ENCODE peak calls at places on chromosomes 11 and 22, in nine cellular contexts. T, M, Q, C, N, G, R, D and X are unnamed samples. For H3K4me1, the result is how much of the 10 kb centered on the place peaks cover.

GRCh38 chr11:35138606-35138948 is 394 bp upstream of the CD44 start:
- DNase-seq in T (no peak), M (no peak), Q (no peak), C (no peak), N (no peak), G (peak), R (no peak), D (no peak), X (no peak)

GRCh38 chr11:88552377-88553029 is 215.0 kb upstream of the CTSC start:
- DNase-seq in T (peak), M (peak), Q (no peak), C (peak), N (peak), G (peak), R (peak), D (peak), X (peak)

GRCh38 chr11:42315267-42315666 is 855.8 kb upstream of the LRRC4C start:
- DNase-seq in T (no peak), M (peak), Q (no peak), C (no peak), N (no peak), G (no peak), R (peak), D (no peak), X (no peak)

GRCh38 chr22:38284042-38284402 is 11.2 kb upstream of the TMEM184B start:
- DNase-seq in T (no peak), M (no peak), Q (no peak), C (no peak), N (no peak), G (no peak), R (no peak), D (peak), X (no peak)

GRCh38 chr22:44168206-44168605 is 12.5 kb upstream of the PARVG start:
- DNase-seq in T (no peak), M (no peak), Q (no peak), C (no peak), N (no peak), G (no peak), R (no peak), D (no peak), X (no peak)

GRCh38 chr22:46297151-46297819 is 615 bp downstream of the GTSE1 start:
- DNase-seq in T (peak), M (peak), Q (no peak), C (no peak), N (no peak), G (peak), R (peak), D (peak), X (no peak)

GRCh38 chr11:35593143-35593542 is 25.1 kb upstream of the FJX1 start:
- DNase-seq in T (no peak), M (no peak), Q (no peak), C (no peak), N (no peak), G (no peak), R (peak), D (no peak), X (no peak)

GRCh38 chr22:19060356-19061009 is 61.7 kb downstream of the DGCR2 start:
- DNase-seq in T (peak), M (no peak), Q (peak), C (no peak), N (no peak), G (no peak), R (peak), D (no peak), X (no peak)

GRCh38 chr11:119584193-119585037 is 144.6 kb downstream of the NECTIN1 start:
- DNase-seq in T (peak), M (peak), Q (peak), C (no peak), N (no peak), G (peak), R (peak), D (peak), X (no peak)

GRCh38 chr11:44530413-44531115 is 34.9 kb upstream of the CD82 start:
- DNase-seq in T (no peak), M (no peak), Q (no peak), C (no peak), N (peak), G (no peak), R (no peak), D (no peak), X (no peak)

GRCh38 chr11:30758012-30758411 is 171.9 kb upstream of the MPPED2 start:
- DNase-seq in T (no peak), M (no peak), Q (no peak), C (no peak), N (no peak), G (no peak), R (no peak), D (no peak), X (no peak)

GRCh38 chr11:25065711-25066110 is 568.9 kb downstream of the LUZP2 start:
- DNase-seq in T (no peak), M (no peak), Q (no peak), C (no peak), N (no peak), G (no peak), R (peak), D (no peak), X (no peak)

GRCh38 chr22:48822278-48823233 is 1005.1 kb downstream of the BRD1 start:
- DNase-seq in T (no peak), M (no peak), Q (no peak), C (no peak), N (no peak), G (no peak), R (no peak), D (no peak), X (no peak)
- H3K4me1 ChIP-seq in T (under half), M (under half), Q (under half), C (under half), N (under half), G (under half), R (under half), D (under half), X (under half)

DNA sequence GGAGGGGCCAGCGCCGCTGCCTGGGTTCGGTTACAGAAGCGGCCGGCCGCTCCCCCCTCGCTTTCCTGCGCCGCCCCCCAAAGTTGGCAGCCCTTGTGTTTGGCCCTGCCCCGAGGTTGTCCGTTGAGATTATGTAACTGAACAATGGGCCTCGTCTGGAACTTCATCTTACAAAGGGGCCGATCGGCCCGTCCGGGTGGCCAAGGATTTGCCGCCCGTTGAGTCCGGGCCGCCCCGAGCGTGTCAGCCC is 1.0 kb downstream of the WEE1 start:
- DNase-seq in T (peak), M (no peak), Q (peak), C (no peak), N (no peak), G (no peak), R (no peak), D (peak), X (no peak)
- H3K4me1 ChIP-seq in T (under half), M (under half), Q (under half), C (under half), N (under half), G (under half), R (under half), D (under half), X (under half)

GRCh38 chr11:69438286-69438920 is 43.1 kb upstream of the LINC01488 start:
- DNase-seq in T (no peak), M (no peak), Q (no peak), C (no peak), N (no peak), G (no peak), R (no peak), D (no peak), X (no peak)
- H3K4me1 ChIP-seq in T (under half), M (under half), Q (under half), C (under half), N (under half), G (under half), R (half or more), D (under half), X (under half)

GRCh38 chr11:71210861-71211260 is 41.5 kb downstream of the SHANK2 start:
- DNase-seq in T (no peak), M (no peak), Q (no peak), C (no peak), N (no peak), G (no peak), R (no peak), D (no peak), X (no peak)

GRCh38 chr11:71207996-71208774 is 44.2 kb downstream of the SHANK2 start:
- DNase-seq in T (peak), M (no peak), Q (no peak), C (no peak), N (no peak), G (no peak), R (no peak), D (no peak), X (no peak)

GRCh38 chr11:71207563-71207962 is 44.8 kb downstream of the SHANK2 start:
- DNase-seq in T (peak), M (no peak), Q (no peak), C (no peak), N (no peak), G (no peak), R (no peak), D (no peak), X (no peak)

GRCh38 chr11:71209656-71210055 is 42.7 kb downstream of the SHANK2 start:
- DNase-seq in T (no peak), M (no peak), Q (no peak), C (no peak), N (no peak), G (no peak), R (no peak), D (no peak), X (no peak)

DNA sequence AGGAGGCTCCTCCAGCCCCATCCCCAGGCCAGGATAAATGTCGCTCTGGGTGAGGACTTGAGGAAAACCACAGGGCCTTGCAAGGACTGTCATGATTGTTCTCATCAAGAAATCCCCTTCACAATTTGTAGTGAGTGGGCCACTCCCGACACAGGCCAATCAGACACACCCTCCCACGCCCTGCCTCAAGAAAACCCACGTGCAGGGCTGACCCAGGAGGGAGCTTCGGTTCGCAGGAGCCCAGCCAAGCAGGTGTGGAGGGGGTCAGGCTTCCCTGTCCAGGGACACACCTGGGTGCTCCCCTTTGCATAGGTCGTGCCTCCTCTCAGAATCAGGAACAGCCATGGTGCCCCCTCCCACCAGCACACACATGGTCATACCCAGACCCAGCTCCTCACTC is 43.2 kb downstream of the SHANK2 start:
- DNase-seq in T (peak), M (no peak), Q (no peak), C (no peak), N (no peak), G (no peak), R (no peak), D (no peak), X (no peak)
- H3K4me1 ChIP-seq in T (under half), M (under half), Q (under half), C (under half), N (under half), G (under half), R (under half), D (under half), X (under half)

GRCh38 chr11:112369374-112369773 is 108.7 kb upstream of the PLET1 start:
- DNase-seq in T (no peak), M (peak), Q (no peak), C (no peak), N (no peak), G (no peak), R (no peak), D (no peak), X (no peak)

GRCh38 chr11:112377946-112378345 is 117.3 kb upstream of the PLET1 start:
- DNase-seq in T (no peak), M (no peak), Q (no peak), C (no peak), N (no peak), G (no peak), R (no peak), D (no peak), X (no peak)

GRCh38 chr11:112380464-112380863 is 119.8 kb upstream of the PLET1 start:
- DNase-seq in T (no peak), M (no peak), Q (no peak), C (no peak), N (no peak), G (no peak), R (no peak), D (no peak), X (no peak)

GRCh38 chr11:112369916-112370315 is 109.3 kb upstream of the PLET1 start:
- DNase-seq in T (no peak), M (no peak), Q (no peak), C (no peak), N (no peak), G (no peak), R (no peak), D (no peak), X (no peak)

GRCh38 chr11:112374486-112375140 is 114.0 kb upstream of the PLET1 start:
- DNase-seq in T (no peak), M (no peak), Q (no peak), C (no peak), N (no peak), G (no peak), R (no peak), D (no peak), X (no peak)
- H3K4me1 ChIP-seq in T (under half), M (under half), Q (under half), C (under half), N (under half), G (under half), R (under half), D (under half), X (under half)

GRCh38 chr22:48695251-48695650 is 1132.4 kb downstream of the BRD1 start:
- DNase-seq in T (no peak), M (no peak), Q (no peak), C (no peak), N (no peak), G (no peak), R (no peak), D (no peak), X (no peak)

GRCh38 chr22:48695731-48696305 is 1131.9 kb downstream of the BRD1 start:
- DNase-seq in T (peak), M (no peak), Q (no peak), C (no peak), N (no peak), G (no peak), R (no peak), D (no peak), X (no peak)

GRCh38 chr22:48697694-48698276 is 1129.9 kb downstream of the BRD1 start:
- DNase-seq in T (no peak), M (no peak), Q (no peak), C (no peak), N (no peak), G (no peak), R (no peak), D (no peak), X (no peak)

GRCh38 chr22:48697223-48697622 is 1130.5 kb downstream of the BRD1 start:
- DNase-seq in T (no peak), M (no peak), Q (no peak), C (no peak), N (no peak), G (no peak), R (no peak), D (no peak), X (no peak)

DNA sequence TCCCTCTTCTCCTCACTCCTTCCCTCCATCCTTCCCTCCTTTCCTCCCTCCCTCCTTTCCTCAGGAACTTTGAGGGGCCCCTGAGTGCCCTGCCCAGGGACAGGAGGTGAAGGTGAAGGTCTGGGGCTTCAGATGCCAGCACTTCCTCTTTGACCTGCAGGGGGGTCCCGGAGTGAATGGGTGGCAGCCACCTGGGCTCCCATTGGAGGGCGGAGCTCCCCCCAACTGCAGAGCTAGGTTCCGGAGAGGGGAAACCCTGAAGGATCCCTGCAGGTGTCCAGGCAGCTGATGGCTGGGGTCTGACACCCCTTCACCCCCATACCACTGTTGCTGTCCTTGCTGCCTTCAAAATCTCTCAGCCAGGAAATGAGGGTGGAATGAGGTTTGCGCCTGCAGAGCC is 1131.3 kb downstream of the BRD1 start:
- DNase-seq in T (peak), M (no peak), Q (no peak), C (no peak), N (no peak), G (no peak), R (no peak), D (no peak), X (no peak)
- H3K4me1 ChIP-seq in T (under half), M (under half), Q (under half), C (under half), N (under half), G (under half), R (under half), D (under half), X (under half)

DNA sequence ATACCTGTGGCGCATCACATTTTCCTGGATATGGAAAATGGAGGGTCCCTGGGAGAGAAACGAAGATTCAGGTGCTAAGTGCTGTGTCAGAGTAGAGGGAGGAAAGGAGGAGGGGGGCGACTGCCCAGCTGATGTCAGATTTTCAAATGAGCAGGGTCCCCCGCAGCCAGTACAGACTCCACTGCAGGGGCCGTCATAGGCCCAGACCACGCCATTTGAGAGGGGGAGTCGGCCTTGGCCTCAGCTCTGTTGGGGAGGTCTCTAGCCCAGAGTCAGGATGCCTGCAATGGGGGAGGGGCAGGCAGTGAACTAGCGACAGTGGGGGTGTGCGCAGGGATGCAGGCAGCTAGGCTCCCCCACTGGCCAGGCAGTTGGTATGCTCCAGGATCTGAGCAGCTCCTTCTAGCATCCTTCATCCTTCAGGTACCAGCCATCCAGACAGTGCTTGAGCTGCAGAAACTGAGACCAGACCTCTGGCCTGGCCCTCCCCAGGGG is at the start of the genes BSCL2 and GNG3:
- DNase-seq in T (no peak), M (no peak), Q (no peak), C (no peak), N (no peak), G (no peak), R (no peak), D (no peak), X (no peak)
- H3K4me1 ChIP-seq in T (under half), M (under half), Q (under half), C (under half), N (half or more), G (under half), R (under half), D (half or more), X (under half)